ENCODE peak calls at places on chromosomes 2 and 18, in seven cellular contexts. X is left cardiac atrium, K is AG04450, R is left ventricle myocardium superior, B is HS-5, I is HCEC 1CT, E is thyroid gland. S is an unnamed sample.

GRCh38 chr18:13451661-13452447 is 233.3 kb downstream of the LDLRAD4 start:
- DNase-seq in X (no peak), K (no peak), R (no peak), B (no peak), I (no peak), E (peak; percentile 39), S (no peak)

GRCh38 chr2:4715065-4715464 is 977.1 kb upstream of the SOX11 start:
- DNase-seq in X (no peak), K (no peak), R (no peak), B (no peak), I (no peak), E (no peak), S (no peak)

GRCh38 chr2:225274751-225275150 is 124.8 kb upstream of the NYAP2 start:
- DNase-seq in X (no peak), K (peak; percentile 15), R (no peak), B (peak; percentile 14), I (no peak), E (peak; percentile 3), S (no peak)

GRCh38 chr2:8582850-8583399 is 98.9 kb upstream of the ID2 start:
- DNase-seq in X (no peak), K (no peak), R (no peak), B (no peak), I (no peak), E (no peak), S (no peak)

GRCh38 chr2:62292190-62292589 is 96.3 kb downstream of the B3GNT2 start:
- DNase-seq in X (no peak), K (no peak), R (no peak), B (no peak), I (no peak), E (peak; percentile 73), S (peak; percentile 74)

GRCh38 chr2:71778514-71779305 is 325.3 kb downstream of the DYSF start:
- DNase-seq in X (no peak), K (no peak), R (no peak), B (no peak), I (peak; percentile 8), E (no peak), S (peak; percentile 9)

GRCh38 chr2:86087936-86088850 is 17.5 kb downstream of the POLR1A start:
- DNase-seq in X (no peak), K (no peak), R (no peak), B (no peak), I (no peak), E (no peak), S (no peak)

GRCh38 chr18:57410749-57411148 is 24.4 kb upstream of the ONECUT2 start:
- DNase-seq in X (no peak), K (no peak), R (no peak), B (no peak), I (no peak), E (no peak), S (no peak)

GRCh38 chr2:236177604-236177966 is 9.4 kb upstream of the GBX2 start:
- DNase-seq in X (peak; percentile 60), K (no peak), R (peak; percentile 62), B (no peak), I (peak; percentile 23), E (peak; percentile 50), S (no peak)

GRCh38 chr2:128803222-128803621 is 484.6 kb upstream of the HS6ST1 start:
- DNase-seq in X (no peak), K (no peak), R (no peak), B (no peak), I (no peak), E (no peak), S (no peak)

GRCh38 chr2:100321181-100321880 is 970 bp downstream of the LONRF2 start:
- DNase-seq in X (peak; percentile 34), K (no peak), R (peak; percentile 66), B (no peak), I (no peak), E (peak; percentile 79), S (peak; percentile 26)

GRCh38 chr2:120566331-120567035 is 169.2 kb upstream of the GLI2 start:
- DNase-seq in X (peak; percentile 90), K (no peak), R (peak; percentile 89), B (no peak), I (no peak), E (peak; percentile 68), S (no peak)

GRCh38 chr2:199258291-199258690 is 199.4 kb downstream of the SATB2 start:
- DNase-seq in X (no peak), K (no peak), R (no peak), B (no peak), I (peak; percentile 28), E (no peak), S (no peak)

GRCh38 chr2:27527182-27527581 is 30.5 kb downstream of the GCKR start:
- DNase-seq in X (no peak), K (no peak), R (no peak), B (no peak), I (no peak), E (no peak), S (no peak)